ENCODE peak calls at places on chromosomes 11 and 22, in seven cellular contexts. E is mesenchymal stem cell, V is H1, K is IMR-90, G is mesendoderm, W is H9, L is trophoblast cell. J is an unnamed sample.

GRCh38 chr22:23128269-23129108 is 13.3 kb downstream of the RSPH14 start:
- DNase-seq in E (peak), V (peak), K (peak), G (peak), W (peak), L (peak), J (peak)

GRCh38 chr11:119222308-119222707 is 16.2 kb downstream of the CBL start:
- DNase-seq in E (peak), V (no peak), K (peak), G (no peak), W (no peak), L (peak), J (no peak)

GRCh38 chr22:19062139-19062789 is 59.9 kb downstream of the DGCR2 start:
- DNase-seq in E (no peak), V (no peak), K (peak), G (no peak), W (no peak), L (no peak), J (no peak)

GRCh38 chr11:62069374-62069773 is 54.4 kb upstream of the INCENP start:
- DNase-seq in E (no peak), V (no peak), K (no peak), G (no peak), W (no peak), L (no peak), J (no peak)

GRCh38 chr22:23834830-23835772 is 3.7 kb downstream of the DERL3 start:
- DNase-seq in E (no peak), V (no peak), K (no peak), G (no peak), W (no peak), L (no peak), J (no peak)

GRCh38 chr11:130513132-130513531 is 64.7 kb downstream of the ADAMTS15 start:
- DNase-seq in E (peak), V (no peak), K (no peak), G (no peak), W (no peak), L (no peak), J (no peak)

GRCh38 chr11:74926304-74927030 is 22.4 kb downstream of the XRRA1 start:
- DNase-seq in E (peak), V (no peak), K (peak), G (no peak), W (no peak), L (no peak), J (no peak)

GRCh38 chr22:25351631-25352293 is 132.3 kb downstream of the CRYBB2 start:
- DNase-seq in E (no peak), V (no peak), K (no peak), G (no peak), W (no peak), L (no peak), J (no peak)

GRCh38 chr22:36445158-36445668 is 36.2 kb downstream of the TXN2 start:
- DNase-seq in E (peak), V (no peak), K (peak), G (no peak), W (no peak), L (peak), J (no peak)

GRCh38 chr11:117072517-117073218 is 25.6 kb downstream of the SIK3 start:
- DNase-seq in E (peak), V (no peak), K (peak), G (peak), W (no peak), L (peak), J (no peak)

GRCh38 chr11:48081151-48082010 is 101.0 kb downstream of the PTPRJ start:
- DNase-seq in E (peak), V (no peak), K (peak), G (no peak), W (no peak), L (peak), J (no peak)

GRCh38 chr22:24035296-24035695 is 24.2 kb downstream of the CABIN1 start:
- DNase-seq in E (no peak), V (no peak), K (no peak), G (no peak), W (no peak), L (no peak), J (no peak)

GRCh38 chr11:28701760-28702449 is 593.7 kb downstream of the METTL15 start:
- DNase-seq in E (no peak), V (no peak), K (no peak), G (no peak), W (no peak), L (peak), J (no peak)

GRCh38 chr11:60918941-60919275 is 5.0 kb downstream of the TMEM109 start:
- DNase-seq in E (peak), V (no peak), K (peak), G (no peak), W (no peak), L (peak), J (no peak)

GRCh38 chr11:105975128-105975527 is 46.9 kb downstream of the MSANTD4 start:
- DNase-seq in E (no peak), V (no peak), K (peak), G (no peak), W (no peak), L (peak), J (no peak)

GRCh38 chr11:70244698-70245097 is 25.8 kb upstream of the PPFIA1 start:
- DNase-seq in E (peak), V (no peak), K (peak), G (no peak), W (no peak), L (peak), J (no peak)

GRCh38 chr11:64019106-64020031 is 16.4 kb upstream of the FLRT1 start:
- DNase-seq in E (no peak), V (no peak), K (no peak), G (no peak), W (no peak), L (no peak), J (no peak)

GRCh38 chr22:38833061-38833460 is 10.8 kb downstream of the NPTXR start:
- DNase-seq in E (no peak), V (no peak), K (no peak), G (no peak), W (no peak), L (no peak), J (no peak)

GRCh38 chr11:1935156-1936071 is 11.7 kb upstream of the MRPL23 start:
- DNase-seq in E (no peak), V (no peak), K (no peak), G (no peak), W (no peak), L (no peak), J (no peak)

GRCh38 chr11:70153133-70153727 is 49.9 kb upstream of the FADD start:
- DNase-seq in E (no peak), V (no peak), K (no peak), G (no peak), W (no peak), L (no peak), J (no peak)

GRCh38 chr22:29787371-29787980 is 20.3 kb downstream of the UQCR10 start:
- DNase-seq in E (no peak), V (no peak), K (no peak), G (no peak), W (no peak), L (peak), J (no peak)

GRCh38 chr22:36081023-36081431 is 52.4 kb upstream of the RBFOX2 start:
- DNase-seq in E (peak), V (no peak), K (peak), G (no peak), W (no peak), L (peak), J (no peak)

GRCh38 chr22:37632174-37633081 is 7.0 kb upstream of the SH3BP1 start:
- DNase-seq in E (no peak), V (no peak), K (no peak), G (no peak), W (no peak), L (no peak), J (no peak)

GRCh38 chr11:117197006-117197405 is 2.2 kb upstream of the TAGLN start:
- DNase-seq in E (no peak), V (no peak), K (no peak), G (no peak), W (no peak), L (no peak), J (no peak)

GRCh38 chr11:81237139-81237538 is 1496.5 kb downstream of the FAM181B start:
- DNase-seq in E (peak), V (no peak), K (peak), G (peak), W (no peak), L (peak), J (peak)

GRCh38 chr22:43777204-43777671 is 34.9 kb downstream of the EFCAB6 start:
- DNase-seq in E (peak), V (no peak), K (peak), G (peak), W (no peak), L (peak), J (no peak)

GRCh38 chr11:73784080-73784634 is 3.5 kb upstream of the MRPL48 start:
- DNase-seq in E (peak), V (no peak), K (peak), G (peak), W (peak), L (peak), J (no peak)

GRCh38 chr11:69642549-69642912 is 1.6 kb downstream of the CCND1 start:
- DNase-seq in E (no peak), V (no peak), K (no peak), G (no peak), W (peak), L (no peak), J (no peak)

GRCh38 chr11:60265373-60266214 is 14.9 kb upstream of the MS4A4A start:
- DNase-seq in E (peak), V (no peak), K (peak), G (peak), W (no peak), L (peak), J (peak)

GRCh38 chr22:50303848-50304527 is 3.5 kb downstream of the PLXNB2 start:
- DNase-seq in E (no peak), V (no peak), K (no peak), G (peak), W (peak), L (peak), J (no peak)

GRCh38 chr11:57773026-57773598 is 11.5 kb downstream of the CTNND1 start:
- DNase-seq in E (peak), V (no peak), K (no peak), G (no peak), W (no peak), L (no peak), J (no peak)

GRCh38 chr11:119155733-119156492 is 7.1 kb downstream of the ABCG4 start:
- DNase-seq in E (no peak), V (no peak), K (no peak), G (peak), W (peak), L (peak), J (no peak)

GRCh38 chr11:944711-945470 is 19.2 kb downstream of the AP2A2 start:
- DNase-seq in E (no peak), V (peak), K (peak), G (peak), W (peak), L (peak), J (peak)

DNA sequence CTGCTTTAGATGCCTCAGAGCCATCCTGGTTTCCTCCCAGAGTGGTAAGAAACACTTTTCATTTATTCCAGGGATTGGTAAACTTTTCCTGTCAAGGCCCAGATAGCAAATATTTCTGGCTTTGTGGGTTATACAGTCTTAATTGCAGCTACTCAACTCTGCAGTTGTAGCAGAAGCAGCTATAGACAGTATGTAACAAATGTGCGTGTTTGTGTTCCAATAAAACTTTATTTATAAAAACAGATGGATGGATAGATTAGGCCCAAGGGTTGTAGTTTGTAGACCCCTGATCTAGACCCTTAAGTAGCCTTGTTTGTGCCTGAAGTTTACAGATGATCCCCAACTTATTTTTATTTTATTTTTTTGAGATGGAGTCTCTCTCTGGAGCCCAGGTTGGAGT is 17.9 kb downstream of the NNMT start:
- DNase-seq in E (no peak), V (no peak), K (no peak), G (no peak), W (no peak), L (no peak), J (no peak)
- H2BK5ac ChIP-seq in E (no peak), V (no peak), K (no peak), G (no peak), W (no peak), L (no peak), J (no peak)

DNA sequence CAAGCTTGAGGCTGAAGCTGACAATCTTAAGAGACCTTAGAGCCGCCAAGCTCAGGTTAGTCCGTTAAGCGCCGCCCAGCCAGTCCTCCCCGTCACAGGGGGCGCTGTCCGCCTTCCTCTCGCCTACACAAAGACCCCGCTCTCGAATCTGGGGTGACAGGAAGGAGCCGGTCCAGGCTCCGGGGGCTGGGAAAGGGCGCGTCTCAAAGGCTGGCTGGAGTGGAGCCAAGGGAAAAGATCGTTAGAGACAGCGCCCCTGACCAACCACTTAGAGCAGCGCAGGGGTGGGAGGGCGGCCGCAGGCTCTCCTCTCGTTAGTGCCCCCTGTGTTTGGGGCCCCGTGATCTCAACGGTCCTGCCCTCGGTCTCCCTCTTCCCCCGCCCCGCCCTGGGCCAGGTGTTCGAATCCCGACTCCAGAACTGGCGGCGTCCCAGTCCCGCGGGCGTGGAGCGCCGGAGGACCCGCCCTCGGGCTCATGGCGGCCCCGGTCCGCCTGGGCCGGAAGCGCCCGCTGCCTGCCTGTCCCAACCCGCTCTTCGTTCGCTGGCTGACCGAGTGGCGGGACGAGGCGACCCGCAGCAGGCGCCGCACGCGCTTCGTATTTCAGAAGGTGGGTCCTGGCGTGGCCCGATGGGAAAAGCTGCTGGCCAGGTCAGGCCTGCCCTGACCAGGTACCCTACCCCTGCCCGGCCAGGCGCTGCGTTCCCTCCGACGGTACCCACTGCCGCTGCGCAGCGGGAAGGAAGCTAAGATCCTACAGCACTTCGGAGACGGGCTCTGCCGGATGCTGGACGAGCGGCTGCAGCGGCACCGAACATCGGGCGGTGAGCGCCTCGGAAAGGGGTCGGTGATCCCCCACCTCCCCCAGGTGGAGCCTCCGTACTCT is at the start of gene MUS81:
- DNase-seq in E (peak), V (peak), K (peak), G (peak), W (peak), L (peak), J (peak)
- H2BK5ac ChIP-seq in E (peak), V (peak), K (peak), G (peak), W (peak), L (peak), J (peak)

DNA sequence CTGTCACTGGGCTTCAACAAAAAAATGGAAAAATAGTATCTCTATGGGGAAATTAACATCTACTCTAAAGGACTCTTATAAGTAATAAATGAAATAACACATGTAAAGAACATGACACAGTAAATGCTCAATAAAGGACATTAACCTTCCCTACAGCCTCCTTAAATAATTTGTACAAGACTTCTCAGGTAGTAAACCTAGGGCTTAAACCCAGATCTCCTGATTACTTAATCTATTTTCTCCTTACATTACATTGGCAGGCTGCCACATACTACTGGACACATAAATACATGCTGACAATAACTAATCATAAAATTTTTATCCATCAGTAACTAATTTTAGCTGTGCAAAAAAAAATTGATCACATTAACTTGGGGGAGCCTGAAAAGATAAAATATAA is 4.9 kb downstream of the AMBRA1 start:
- DNase-seq in E (no peak), V (no peak), K (no peak), G (no peak), W (no peak), L (no peak), J (no peak)
- H2BK5ac ChIP-seq in E (no peak), V (no peak), K (no peak), G (no peak), W (no peak), L (no peak), J (no peak)

GRCh38 chr11:45449036-45449601 is 163.0 kb upstream of the SYT13 start:
- DNase-seq in E (no peak), V (no peak), K (no peak), G (no peak), W (no peak), L (no peak), J (no peak)
- H2BK5ac ChIP-seq in E (no peak), V (no peak), K (no peak), G (no peak), W (no peak), L (no peak), J (no peak)

DNA sequence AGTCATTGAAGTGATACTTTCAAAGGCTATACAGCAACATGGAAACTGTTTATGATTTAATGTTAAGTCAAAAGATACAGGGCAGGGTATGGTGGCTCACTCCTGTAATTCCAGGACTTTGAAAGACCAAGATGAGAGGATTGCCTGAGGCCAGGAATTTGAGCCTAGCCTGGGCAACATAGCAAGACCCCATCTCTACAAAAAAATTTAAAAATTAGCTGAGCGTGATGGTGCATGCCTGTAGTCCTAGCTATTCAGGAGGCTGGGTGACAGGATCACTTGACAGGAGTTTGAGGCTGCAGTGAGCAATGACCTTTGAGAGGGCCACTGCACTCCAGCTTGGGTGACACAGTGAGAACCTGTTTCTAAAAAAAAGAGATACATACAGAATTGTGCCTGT is 39.3 kb upstream of the ZBED5 start:
- DNase-seq in E (no peak), V (no peak), K (no peak), G (no peak), W (no peak), L (peak), J (no peak)
- H2BK5ac ChIP-seq in E (no peak), V (no peak), K (no peak), G (no peak), W (no peak), L (no peak), J (no peak)

GRCh38 chr11:17796154-17796553 is 61.6 kb downstream of the KCNC1 start:
- DNase-seq in E (no peak), V (no peak), K (no peak), G (no peak), W (no peak), L (no peak), J (no peak)

GRCh38 chr11:17792161-17792560 is 57.6 kb downstream of the KCNC1 start:
- DNase-seq in E (no peak), V (no peak), K (no peak), G (no peak), W (no peak), L (no peak), J (no peak)

GRCh38 chr11:17798253-17798652 is 63.7 kb downstream of the KCNC1 start:
- DNase-seq in E (no peak), V (no peak), K (no peak), G (no peak), W (no peak), L (no peak), J (no peak)

GRCh38 chr11:17793642-17794170 is 59.1 kb downstream of the KCNC1 start:
- DNase-seq in E (no peak), V (no peak), K (no peak), G (no peak), W (no peak), L (no peak), J (no peak)

GRCh38 chr11:17794981-17795380 is 60.4 kb downstream of the KCNC1 start:
- DNase-seq in E (no peak), V (no peak), K (no peak), G (no peak), W (no peak), L (no peak), J (no peak)
- H2BK5ac ChIP-seq in E (no peak), V (no peak), K (no peak), G (no peak), W (no peak), L (no peak), J (no peak)

GRCh38 chr11:94067010-94067409 is 45.9 kb downstream of the HEPHL1 start:
- DNase-seq in E (no peak), V (no peak), K (no peak), G (no peak), W (no peak), L (no peak), J (no peak)
- H2BK5ac ChIP-seq in E (no peak), V (no peak), K (no peak), G (no peak), W (no peak), L (no peak), J (no peak)

GRCh38 chr11:128633384-128633965 is 46.1 kb upstream of the ETS1 start:
- DNase-seq in E (no peak), V (no peak), K (no peak), G (no peak), W (no peak), L (no peak), J (no peak)
- H2BK5ac ChIP-seq in E (no peak), V (no peak), K (no peak), G (no peak), W (no peak), L (no peak), J (no peak)

GRCh38 chr11:90556026-90556425 is 333.2 kb upstream of the CHORDC1 start:
- DNase-seq in E (no peak), V (no peak), K (no peak), G (no peak), W (no peak), L (no peak), J (no peak)

GRCh38 chr11:90555477-90555876 is 332.6 kb upstream of the CHORDC1 start:
- DNase-seq in E (no peak), V (no peak), K (no peak), G (no peak), W (no peak), L (no peak), J (no peak)

GRCh38 chr11:90556612-90557011 is 333.8 kb upstream of the CHORDC1 start:
- DNase-seq in E (no peak), V (no peak), K (no peak), G (no peak), W (no peak), L (no peak), J (no peak)

GRCh38 chr11:90558328-90558865 is 335.5 kb upstream of the CHORDC1 start:
- DNase-seq in E (no peak), V (no peak), K (no peak), G (no peak), W (no peak), L (no peak), J (no peak)
- H2BK5ac ChIP-seq in E (no peak), V (no peak), K (no peak), G (no peak), W (no peak), L (no peak), J (no peak)